ENCODE peak calls at places on chromosomes 6 and 20, in five cellular contexts. W is GM10248, V is tibial artery, N is IMR-90, X is B cell. C is an unnamed sample.

GRCh38 chr20:13515291-13515690 is 123.4 kb downstream of the TASP1 start:
- DNase-seq in W (no peak), V (no peak), N (peak), X (no peak), C (no peak)

GRCh38 chr6:110608151-110608550 is 131.7 kb upstream of the SLC22A16 start:
- DNase-seq in X (no peak), V (no peak), N (no peak), W (no peak), C (no peak)

GRCh38 chr6:53811746-53812145 is 16.9 kb downstream of the LRRC1 start:
- DNase-seq in W (no peak), V (no peak), X (no peak), N (no peak), C (no peak)

GRCh38 chr20:2299301-2299700 is 3.5 kb downstream of the TGM3 start:
- DNase-seq in W (no peak), V (peak), N (no peak), X (no peak), C (no peak)

GRCh38 chr6:41966214-41966920 is 24.8 kb upstream of the CCND3 start:
- DNase-seq in V (no peak), W (no peak), X (no peak), N (no peak), C (no peak)

GRCh38 chr20:6886065-6886729 is 118.7 kb downstream of the BMP2 start:
- DNase-seq in N (no peak), V (no peak), W (no peak), X (no peak), C (no peak)

GRCh38 chr6:155530219-155530834 is 74.7 kb upstream of the NOX3 start:
- DNase-seq in W (peak), V (no peak), N (peak), X (peak), C (peak)

GRCh38 chr6:154751020-154751800 is 18.0 kb downstream of the SCAF8 start:
- DNase-seq in X (no peak), W (no peak), V (no peak), N (no peak), C (no peak)

GRCh38 chr20:7866279-7866678 is 74.0 kb downstream of the HAO1 start:
- DNase-seq in V (no peak), W (no peak), N (no peak), X (no peak), C (no peak)

GRCh38 chr6:45677381-45677992 is 299.8 kb upstream of the SUPT3H start:
- DNase-seq in V (no peak), X (peak), N (peak), W (peak), C (peak)

GRCh38 chr6:143270026-143270425 is 180.5 kb downstream of the ADAT2 start:
- DNase-seq in W (no peak), X (no peak), V (no peak), N (peak), C (no peak)

GRCh38 chr20:23103284-23104018 is 17.3 kb upstream of the CD93 start:
- DNase-seq in W (no peak), X (no peak), V (no peak), N (no peak), C (no peak)

GRCh38 chr6:131924881-131925474 is 26.2 kb downstream of the CCN2 start:
- DNase-seq in N (peak), X (peak), V (no peak), W (no peak), C (no peak)

GRCh38 chr6:20242397-20242796 is 30.1 kb upstream of the MBOAT1 start:
- DNase-seq in W (no peak), V (no peak), X (no peak), N (no peak), C (no peak)

GRCh38 chr20:44028868-44029847 is 114.5 kb downstream of the TOX2 start:
- DNase-seq in N (no peak), W (peak), V (no peak), X (no peak), C (peak)

GRCh38 chr6:104956663-104957294 is at the start of gene LIN28B:
- DNase-seq in X (peak), W (no peak), N (no peak), V (no peak), C (no peak)

GRCh38 chr6:157432231-157432630 is 51.2 kb downstream of the ZDHHC14 start:
- DNase-seq in W (no peak), V (no peak), N (no peak), X (no peak), C (no peak)

GRCh38 chr6:145276746-145277145 is 458.6 kb downstream of the EPM2A start:
- DNase-seq in V (no peak), N (peak), W (no peak), X (no peak), C (no peak)

GRCh38 chr20:56861590-56861989 is 232.5 kb downstream of the TFAP2C start:
- DNase-seq in N (no peak), X (no peak), W (no peak), V (no peak), C (no peak)

GRCh38 chr20:56870271-56870670 is 241.2 kb downstream of the TFAP2C start:
- DNase-seq in W (no peak), X (no peak), V (no peak), N (no peak), C (no peak)

GRCh38 chr20:56871691-56872090 is 242.6 kb downstream of the TFAP2C start:
- DNase-seq in W (no peak), V (no peak), X (no peak), N (no peak), C (no peak)

GRCh38 chr20:56865055-56865454 is 235.9 kb downstream of the TFAP2C start:
- DNase-seq in W (no peak), X (no peak), V (no peak), N (no peak), C (no peak)

DNA sequence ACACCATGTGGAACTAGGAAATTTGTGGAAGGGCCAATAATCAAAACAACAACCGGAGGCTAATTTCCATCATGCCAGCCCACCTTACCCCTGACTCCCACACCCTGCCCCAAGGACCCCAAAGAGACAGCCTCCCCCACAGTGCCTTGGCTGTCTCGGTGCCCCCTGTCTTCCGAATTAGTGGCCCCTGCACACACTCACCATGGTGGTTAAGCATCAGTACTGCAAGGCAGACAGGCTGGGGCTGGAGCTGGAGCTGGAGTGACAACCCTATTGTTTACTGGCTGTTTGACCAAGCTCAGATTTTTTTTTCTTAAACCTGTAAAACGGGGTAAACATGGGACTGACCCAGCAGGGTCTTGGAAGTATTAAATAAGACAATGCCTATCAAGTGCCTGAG is 238.0 kb downstream of the TFAP2C start:
- DNase-seq in N (no peak), V (no peak), W (no peak), X (no peak), C (no peak)
- TF ChIP-seq CTCF in N (no peak), V (no peak), W (no peak), X (no peak), C (no peak)

GRCh38 chr6:106510090-106510970 is 119.0 kb downstream of the RTN4IP1 start:
- DNase-seq in X (peak), V (no peak), W (peak), N (no peak), C (peak)
- TF ChIP-seq CTCF in X (peak), V (no peak), W (peak), N (no peak), C (no peak)

GRCh38 chr6:106975699-106976032 is 1.1 kb upstream of the CD24 start:
- DNase-seq in X (no peak), V (no peak), W (no peak), N (no peak), C (no peak)
- TF ChIP-seq CTCF in X (no peak), V (no peak), W (no peak), N (no peak), C (no peak)

GRCh38 chr20:36218380-36219064 is 17.8 kb upstream of the AAR2 start:
- DNase-seq in W (no peak), X (no peak), V (no peak), N (no peak), C (no peak)

GRCh38 chr20:36214684-36215256 is 21.5 kb upstream of the AAR2 start:
- DNase-seq in N (peak), V (no peak), W (peak), X (peak), C (peak)

GRCh38 chr20:36215778-36216177 is 20.5 kb upstream of the AAR2 start:
- DNase-seq in W (no peak), N (no peak), X (no peak), V (no peak), C (no peak)

GRCh38 chr20:36216314-36217025 is 19.8 kb upstream of the AAR2 start:
- DNase-seq in V (no peak), X (no peak), W (no peak), N (no peak), C (no peak)

DNA sequence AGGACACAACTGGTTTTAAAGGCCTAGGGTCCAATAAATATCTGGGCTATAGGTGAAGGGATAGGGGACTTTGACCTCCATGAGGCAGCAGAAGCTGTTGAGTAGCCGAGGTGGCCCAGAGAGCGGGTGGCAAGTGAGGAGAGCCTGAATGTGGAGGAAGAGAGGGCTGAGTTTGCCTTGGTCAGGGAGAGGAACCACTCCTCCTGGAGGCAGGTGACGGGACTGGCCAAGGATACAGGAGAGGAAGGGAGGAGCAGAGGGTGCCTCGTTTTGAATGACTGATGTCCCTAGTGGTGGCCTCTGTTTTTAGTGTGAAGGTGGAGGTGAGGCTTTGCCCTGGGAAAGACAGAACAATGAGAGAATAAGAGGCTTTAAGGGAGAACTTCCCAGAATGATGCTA is 19.1 kb upstream of the AAR2 start:
- DNase-seq in W (no peak), N (no peak), V (no peak), X (no peak), C (no peak)
- TF ChIP-seq CTCF in W (no peak), N (no peak), V (no peak), X (no peak), C (no peak)

C was measured in activated CD8-positive, alpha-beta T cell treated with anti-CD3 and anti-CD28 coated beads for 36 hours.